ENCODE peak calls at places on chromosomes 6 and 20, in eight cellular contexts. A is suprapubic skin; W is KG1; L is kidney; B is effector memory CD4-positive, alpha-beta T cell; Q is RWPE1; X is HCT116; C is activated CD4-positive, alpha-beta T cell treated with anti-CD3 and anti-CD28 coated beads, Interleukin-2, amount 10 ng/mL, durations not matched to agents 7 days and 5 days. R is an unnamed sample.

GRCh38 chr6:84052204-84052882 is 18.8 kb downstream of the MRAP2 start:
- DNase-seq in A (no peak), W (no peak), L (peak), B (no peak), Q (peak), X (no peak), C (no peak), R (peak)

GRCh38 chr6:169536446-169537170 is 165.2 kb downstream of the WDR27 start:
- DNase-seq in A (no peak), W (no peak), L (no peak), B (no peak), Q (no peak), X (no peak), C (no peak), R (no peak)

GRCh38 chr6:44321210-44321609 is 8.1 kb upstream of the AARS2 start:
- DNase-seq in A (no peak), W (no peak), L (no peak), B (no peak), Q (no peak), X (no peak), C (no peak), R (no peak)

GRCh38 chr6:125251516-125252229 is 50.1 kb downstream of the HDDC2 start:
- DNase-seq in A (no peak), W (no peak), L (no peak), B (no peak), Q (no peak), X (no peak), C (no peak), R (no peak)

GRCh38 chr20:39849171-39849570 is 839.9 kb downstream of the MAFB start:
- DNase-seq in A (no peak), W (no peak), L (no peak), B (no peak), Q (no peak), X (no peak), C (no peak), R (no peak)

GRCh38 chr20:39188264-39188765 is 226.2 kb downstream of the DHX35 start:
- DNase-seq in A (no peak), W (no peak), L (no peak), B (no peak), Q (no peak), X (no peak), C (no peak), R (no peak)

GRCh38 chr6:43772571-43773049 is 2.6 kb downstream of the VEGFA start:
- DNase-seq in A (no peak), W (no peak), L (peak), B (no peak), Q (no peak), X (no peak), C (no peak), R (no peak)

GRCh38 chr20:2890743-2891142 is 17.5 kb downstream of the PTPRA start:
- DNase-seq in A (no peak), W (no peak), L (no peak), B (no peak), Q (peak), X (no peak), C (no peak), R (no peak)

GRCh38 chr6:42702200-42702599 is 20.2 kb downstream of the PRPH2 start:
- DNase-seq in A (no peak), W (no peak), L (peak), B (no peak), Q (peak), X (peak), C (no peak), R (no peak)